ENCODE peak calls at places on chromosomes 2 and 18, in nine cellular contexts. B is mucosa of descending colon; G is posterior cingulate gyrus; W is chondrocyte; A is T-helper 22 cell; I is activated naive CD8-positive, alpha-beta T cell treated with anti-CD3 and anti-CD28 coated beads, Interleukin-2, amount 50 U/mL, for 24 hours; J is AG08395; T is AML-193; K is aorta. Y is an unnamed sample.

GRCh38 chr2:58138631-58139030 is 92.0 kb downstream of the VRK2 start:
- DNase-seq in J (no peak), A (no peak), B (no peak), G (no peak), K (no peak), W (no peak), I (no peak), T (no peak), Y (no peak)

GRCh38 chr2:33529771-33530481 is 53.5 kb downstream of the RASGRP3 start:
- DNase-seq in A (no peak), W (no peak), K (no peak), T (no peak), J (peak; percentile 94), I (no peak), G (no peak), B (no peak), Y (no peak)

GRCh38 chr2:84389794-84390193 is 69.3 kb downstream of the SUCLG1 start:
- DNase-seq in G (no peak), A (no peak), J (no peak), I (no peak), W (peak; percentile 73), K (no peak), B (no peak), T (no peak), Y (no peak)

GRCh38 chr2:68650645-68651044 is 7.3 kb downstream of the PROKR1 start:
- DNase-seq in K (no peak), T (no peak), B (no peak), J (no peak), G (no peak), A (no peak), I (no peak), W (no peak), Y (no peak)

GRCh38 chr2:54298511-54298910 is 42.5 kb upstream of the TSPYL6 start:
- DNase-seq in I (no peak), T (no peak), A (no peak), B (no peak), W (no peak), G (no peak), J (no peak), K (no peak), Y (no peak)

GRCh38 chr18:48749768-48750167 is 201.0 kb downstream of the SMAD7 start:
- DNase-seq in T (no peak), B (no peak), G (no peak), I (no peak), K (peak; percentile 87), J (peak; percentile 84), A (no peak), W (peak; percentile 63), Y (no peak)

GRCh38 chr2:54632733-54633692 is 90.4 kb upstream of the EML6 start:
- DNase-seq in J (no peak), G (no peak), I (no peak), T (no peak), K (peak; percentile 59), W (no peak), B (no peak), A (no peak), Y (no peak)

GRCh38 chr2:62305421-62306176 is 109.7 kb downstream of the B3GNT2 start:
- DNase-seq in T (no peak), K (no peak), G (no peak), B (no peak), W (no peak), J (no peak), I (peak; percentile 80), A (no peak), Y (no peak)

GRCh38 chr2:20652673-20653575 is 2.0 kb upstream of the HS1BP3 start:
- DNase-seq in A (no peak), B (no peak), W (peak; percentile 68), T (no peak), J (no peak), K (peak; percentile 26), G (no peak), I (no peak), Y (peak; percentile 50)

GRCh38 chr2:98654702-98655488 is 46.5 kb downstream of the UNC50 start:
- DNase-seq in A (no peak), T (peak; percentile 48), I (peak; percentile 38), W (no peak), B (no peak), G (no peak), K (no peak), J (no peak), Y (no peak)

GRCh38 chr2:207796585-207797350 is 27.1 kb upstream of the FZD5 start:
- DNase-seq in W (no peak), B (peak; percentile 66), T (no peak), I (no peak), J (no peak), K (no peak), A (no peak), G (no peak), Y (no peak)

GRCh38 chr2:30768708-30769580 is 38.3 kb downstream of the CAPN13 start:
- DNase-seq in W (no peak), G (no peak), B (no peak), T (no peak), I (no peak), J (no peak), K (no peak), A (no peak), Y (no peak)

GRCh38 chr2:46135936-46136335 is 161.3 kb upstream of the EPAS1 start:
- DNase-seq in K (no peak), A (no peak), I (no peak), J (no peak), G (no peak), B (no peak), W (no peak), T (no peak), Y (no peak)

GRCh38 chr2:26001743-26002341 is 19.5 kb upstream of the KIF3C start:
- DNase-seq in T (peak; percentile 47), K (peak; percentile 90), A (no peak), W (no peak), I (no peak), J (no peak), B (no peak), G (peak; percentile 73), Y (peak; percentile 83)

GRCh38 chr2:236408090-236408489 is 143.9 kb upstream of the ASB18 start:
- DNase-seq in G (no peak), T (no peak), J (no peak), K (no peak), W (no peak), A (no peak), B (no peak), I (no peak), Y (no peak)

GRCh38 chr18:37430346-37431076 is 135.1 kb downstream of the CELF4 start:
- DNase-seq in T (no peak), G (no peak), I (no peak), B (no peak), W (no peak), J (no peak), A (no peak), K (no peak), Y (no peak)

GRCh38 chr2:68482296-68482695 is 14.9 kb downstream of the APLF start:
- DNase-seq in W (no peak), I (no peak), A (no peak), J (no peak), K (no peak), G (no peak), T (no peak), B (no peak), Y (no peak)

GRCh38 chr2:43356774-43357173 is 130.4 kb upstream of the ZFP36L2 start:
- DNase-seq in B (no peak), W (no peak), T (no peak), J (peak; percentile 49), G (no peak), I (no peak), K (no peak), A (no peak), Y (no peak)

GRCh38 chr18:39748727-39749126 is 2183.1 kb upstream of the CELF4 start:
- DNase-seq in I (no peak), A (no peak), W (no peak), J (no peak), B (no peak), T (no peak), K (no peak), G (no peak), Y (no peak)

GRCh38 chr2:30362468-30363081 is 84.5 kb upstream of the LCLAT1 start:
- DNase-seq in B (no peak), J (peak; percentile 65), W (no peak), G (no peak), I (no peak), A (no peak), K (peak; percentile 59), T (no peak), Y (no peak)

GRCh38 chr2:109447811-109448210 is 166.0 kb downstream of the SEPTIN10 start:
- DNase-seq in G (no peak), I (no peak), T (no peak), A (no peak), J (no peak), W (no peak), K (no peak), B (no peak), Y (no peak)

GRCh38 chr2:48445091-48445725 is 84.7 kb upstream of the STON1 start:
- DNase-seq in T (no peak), W (no peak), K (no peak), J (no peak), B (no peak), G (no peak), I (no peak), A (no peak), Y (no peak)

GRCh38 chr18:11163668-11164067 is 14.3 kb upstream of the PIEZO2 start:
- DNase-seq in K (no peak), B (no peak), A (no peak), I (no peak), G (peak; percentile 35), J (no peak), W (no peak), T (no peak), Y (no peak)

GRCh38 chr2:241094172-241094571 is 7.9 kb downstream of the MTERF4 start:
- DNase-seq in A (no peak), J (no peak), W (no peak), T (no peak), G (no peak), I (no peak), B (no peak), K (no peak), Y (no peak)

GRCh38 chr2:71417300-71418202 is 35.8 kb upstream of the DYSF start:
- DNase-seq in B (no peak), W (no peak), J (no peak), I (no peak), A (no peak), T (no peak), K (no peak), G (no peak), Y (no peak)

GRCh38 chr2:70978388-70979357 is at the start of gene ANKRD53:
- DNase-seq in I (peak; percentile 33), A (no peak), B (peak; percentile 69), T (no peak), J (peak; percentile 58), G (no peak), W (no peak), K (peak; percentile 78), Y (peak; percentile 82)

GRCh38 chr2:132911726-132912724 is 242.0 kb upstream of the LYPD1 start:
- DNase-seq in I (no peak), W (no peak), G (peak; percentile 27), J (no peak), A (no peak), T (no peak), K (no peak), B (no peak), Y (no peak)

GRCh38 chr2:44166096-44166495 is 2.6 kb upstream of the PPM1B start:
- DNase-seq in J (no peak), W (no peak), G (no peak), A (no peak), B (peak; percentile 56), T (no peak), K (no peak), I (no peak), Y (no peak)

GRCh38 chr2:29336334-29336733 is 221.1 kb downstream of the CLIP4 start:
- DNase-seq in K (no peak), A (no peak), I (no peak), T (no peak), G (no peak), J (no peak), B (no peak), W (no peak), Y (no peak)

GRCh38 chr2:95348609-95349567 is 51.7 kb downstream of the KCNIP3 start:
- DNase-seq in A (no peak), W (no peak), T (no peak), K (no peak), I (no peak), G (no peak), J (peak; percentile 33), B (no peak), Y (peak; percentile 51)

GRCh38 chr2:227932403-227932802 is 61.0 kb downstream of the DAW1 start:
- DNase-seq in K (no peak), W (no peak), B (no peak), A (no peak), G (no peak), J (no peak), T (no peak), I (no peak), Y (no peak)

Y was measured in Right ventricle myocardium inferior.